ENCODE peak calls at places on chromosomes 7 and 10, in five cellular contexts. J is EL, D is EH, M is lung, P is NCI-H748 treated with DMSO at 0.1 percent for 48 hours. L is an unnamed sample.
A peak's percentile ranks its signal among the peaks of the same experiment; 100 is the strongest.

GRCh38 chr7:137760111-137760510 is 86.7 kb downstream of the DGKI start:
- DNase-seq in J (no peak), D (no peak), M (no peak), P (no peak), L (no peak)

GRCh38 chr7:2717293-2717904 is 29.4 kb downstream of the AMZ1 start:
- DNase-seq in J (no peak), D (peak; percentile 67), M (no peak), P (no peak), L (no peak)

GRCh38 chr7:89053130-89053529 is 257.6 kb upstream of the TEX47 start:
- DNase-seq in J (no peak), D (no peak), M (no peak), P (no peak), L (no peak)

GRCh38 chr10:34736976-34737771 is 77.9 kb downstream of the PARD3 start:
- DNase-seq in J (no peak), D (no peak), M (no peak), P (no peak), L (no peak)

GRCh38 chr7:70614237-70614984 is 517.5 kb upstream of the GALNT17 start:
- DNase-seq in J (peak; percentile 5), D (peak; percentile 52), M (peak; percentile 38), P (peak; percentile 70), L (peak; percentile 53)

GRCh38 chr10:81848514-81848913 is 26.5 kb upstream of the NRG3 start:
- DNase-seq in J (no peak), D (no peak), M (no peak), P (no peak), L (no peak)

GRCh38 chr7:37052673-37053072 is 328.4 kb upstream of the AOAH start:
- DNase-seq in J (peak; percentile 17), D (peak; percentile 49), M (no peak), P (no peak), L (peak; percentile 38)

GRCh38 chr7:75050501-75050900 is 23.1 kb downstream of the RCC1L start:
- DNase-seq in J (no peak), D (no peak), M (no peak), P (no peak), L (peak; percentile 69)

GRCh38 chr10:90960355-90960814 is 39.5 kb upstream of the ANKRD1 start:
- DNase-seq in J (peak; percentile 96), D (peak; percentile 99), M (no peak), P (no peak), L (peak; percentile 78)